ENCODE peak calls at places on chromosomes 5 and 9, in eight cellular contexts. One of them, this sample, is unnamed.
A peak's percentile ranks its signal among the peaks of the same experiment; 100 is the strongest.

GRCh38 chr5:124910354-124911016 is 164.0 kb upstream of the ZNF608 start:
- DNase-seq in H1: no peak
- DNase-seq in ovary: no peak
- DNase-seq in transverse colon: no peak
- DNase-seq in A549: no peak
- DNase-seq in esophagus muscularis mucosa: no peak
- DNase-seq in K562: no peak
- DNase-seq in stomach: no peak
- DNase-seq in this sample: no peak

GRCh38 chr5:53167836-53168235 is 58.3 kb upstream of the MOCS2 start:
- DNase-seq in H1: no peak
- DNase-seq in ovary: no peak
- DNase-seq in transverse colon: peak; percentile 31
- DNase-seq in A549: no peak
- DNase-seq in esophagus muscularis mucosa: no peak
- DNase-seq in K562: no peak
- DNase-seq in stomach: peak; percentile 26
- DNase-seq in this sample: peak; percentile 77

GRCh38 chr9:84062538-84062937 is 81.9 kb downstream of the RMI1 start:
- DNase-seq in H1: no peak
- DNase-seq in ovary: no peak
- DNase-seq in transverse colon: no peak
- DNase-seq in A549: no peak
- DNase-seq in esophagus muscularis mucosa: no peak
- DNase-seq in K562: no peak
- DNase-seq in stomach: no peak
- DNase-seq in this sample: no peak

GRCh38 chr9:6733831-6734230 is 23.9 kb upstream of the KDM4C start:
- DNase-seq in H1: no peak
- DNase-seq in ovary: no peak
- DNase-seq in transverse colon: no peak
- DNase-seq in A549: no peak
- DNase-seq in esophagus muscularis mucosa: no peak
- DNase-seq in K562: no peak
- DNase-seq in stomach: no peak
- DNase-seq in this sample: no peak

GRCh38 chr9:125842215-125842614 is 95.0 kb downstream of the PBX3 start:
- DNase-seq in H1: no peak
- DNase-seq in ovary: no peak
- DNase-seq in transverse colon: no peak
- DNase-seq in A549: no peak
- DNase-seq in esophagus muscularis mucosa: no peak
- DNase-seq in K562: no peak
- DNase-seq in stomach: no peak
- DNase-seq in this sample: no peak

GRCh38 chr5:89425062-89425461 is 542.1 kb upstream of the MEF2C start:
- DNase-seq in H1: no peak
- DNase-seq in ovary: no peak
- DNase-seq in transverse colon: no peak
- DNase-seq in A549: no peak
- DNase-seq in esophagus muscularis mucosa: no peak
- DNase-seq in K562: no peak
- DNase-seq in stomach: no peak
- DNase-seq in this sample: no peak

GRCh38 chr5:38835887-38836286 is 9.9 kb upstream of the OSMR start:
- DNase-seq in H1: no peak
- DNase-seq in ovary: no peak
- DNase-seq in transverse colon: no peak
- DNase-seq in A549: no peak
- DNase-seq in esophagus muscularis mucosa: no peak
- DNase-seq in K562: no peak
- DNase-seq in stomach: no peak
- DNase-seq in this sample: no peak

GRCh38 chr9:107487521-107488399 is 1.8 kb downstream of the KLF4 start:
- DNase-seq in H1: peak; percentile 84
- DNase-seq in ovary: peak; percentile 60
- DNase-seq in transverse colon: peak; percentile 73
- DNase-seq in A549: peak; percentile 33
- DNase-seq in esophagus muscularis mucosa: no peak
- DNase-seq in K562: no peak
- DNase-seq in stomach: peak; percentile 68
- DNase-seq in this sample: peak; percentile 36

GRCh38 chr5:179268966-179269693 is 76.1 kb downstream of the ADAMTS2 start:
- DNase-seq in H1: no peak
- DNase-seq in ovary: no peak
- DNase-seq in transverse colon: peak; percentile 1
- DNase-seq in A549: no peak
- DNase-seq in esophagus muscularis mucosa: no peak
- DNase-seq in K562: no peak
- DNase-seq in stomach: no peak
- DNase-seq in this sample: no peak

GRCh38 chr5:55427157-55427556 is 107.6 kb downstream of the PLPP1 start:
- DNase-seq in H1: no peak
- DNase-seq in ovary: no peak
- DNase-seq in transverse colon: no peak
- DNase-seq in A549: no peak
- DNase-seq in esophagus muscularis mucosa: no peak
- DNase-seq in K562: no peak
- DNase-seq in stomach: peak; percentile 60
- DNase-seq in this sample: no peak

GRCh38 chr9:113837349-113837748 is 38.8 kb upstream of the ZNF618 start:
- DNase-seq in H1: no peak
- DNase-seq in ovary: no peak
- DNase-seq in transverse colon: no peak
- DNase-seq in A549: no peak
- DNase-seq in esophagus muscularis mucosa: no peak
- DNase-seq in K562: no peak
- DNase-seq in stomach: no peak
- DNase-seq in this sample: no peak

GRCh38 chr5:121967187-121967586 is 5.4 kb downstream of the SRFBP1 start:
- DNase-seq in H1: no peak
- DNase-seq in ovary: no peak
- DNase-seq in transverse colon: no peak
- DNase-seq in A549: no peak
- DNase-seq in esophagus muscularis mucosa: no peak
- DNase-seq in K562: no peak
- DNase-seq in stomach: no peak
- DNase-seq in this sample: no peak

GRCh38 chr5:128684951-128685350 is 146.9 kb upstream of the FBN2 start:
- DNase-seq in H1: no peak
- DNase-seq in ovary: no peak
- DNase-seq in transverse colon: no peak
- DNase-seq in A549: no peak
- DNase-seq in esophagus muscularis mucosa: no peak
- DNase-seq in K562: no peak
- DNase-seq in stomach: no peak
- DNase-seq in this sample: no peak

DNA sequence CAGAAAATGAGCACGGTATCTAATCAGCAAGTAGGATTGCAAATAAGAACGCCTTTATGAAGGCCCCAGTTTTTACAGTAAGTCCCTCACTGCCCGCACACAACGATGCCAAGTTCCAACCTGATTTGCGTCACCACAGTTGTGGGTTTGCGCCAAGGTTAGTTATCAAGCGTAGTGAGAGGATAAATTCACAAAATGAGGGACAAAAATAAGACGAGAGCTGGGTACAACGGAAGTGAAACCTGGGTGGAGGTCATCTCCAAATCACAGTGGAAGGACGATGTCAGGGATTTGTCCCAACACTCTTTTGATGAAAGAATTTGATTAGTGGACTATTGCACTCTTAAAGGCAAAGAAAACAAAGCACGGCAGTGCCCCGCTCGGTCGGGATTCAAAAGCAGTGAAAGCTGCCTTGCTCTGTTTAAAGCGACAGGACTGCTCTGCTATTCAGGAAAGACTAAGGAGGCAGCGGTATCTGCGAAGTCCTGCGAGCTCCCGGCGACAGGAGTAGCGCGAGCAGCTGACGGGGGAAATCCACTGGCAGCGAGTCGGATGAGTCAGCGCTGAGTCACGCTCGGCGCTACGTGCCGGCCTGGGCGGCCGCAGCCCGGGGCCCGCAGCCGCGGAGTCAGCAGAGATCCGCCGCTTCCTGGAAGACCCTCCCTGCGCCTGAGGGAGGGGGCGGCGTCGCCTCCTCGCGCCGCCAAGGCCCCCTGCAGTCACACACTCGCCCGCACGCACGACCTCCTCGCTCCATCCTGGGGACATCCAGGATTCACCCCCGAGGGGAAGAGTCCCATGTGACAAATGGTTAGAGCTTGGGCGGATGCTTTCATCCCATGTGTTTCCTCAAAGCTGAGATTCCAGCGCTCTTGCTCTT is 102.8 kb downstream of the ARRDC3 start:
- DNase-seq in H1: peak; percentile 87
- DNase-seq in ovary: peak; percentile 93
- DNase-seq in transverse colon: peak; percentile 92
- DNase-seq in A549: peak; percentile 95
- DNase-seq in esophagus muscularis mucosa: peak; percentile 97
- DNase-seq in K562: peak; percentile 93
- DNase-seq in stomach: peak; percentile 92
- DNase-seq in this sample: peak; percentile 83
- TF ChIP-seq CTCF in H1: no peak
- TF ChIP-seq CTCF in ovary: no peak
- TF ChIP-seq CTCF in transverse colon: no peak
- TF ChIP-seq CTCF in A549: no peak
- TF ChIP-seq CTCF in esophagus muscularis mucosa: no peak
- TF ChIP-seq CTCF in K562: no peak
- TF ChIP-seq CTCF in stomach: no peak
- TF ChIP-seq CTCF in this sample: no peak

GRCh38 chr5:155482428-155482827 is 468.9 kb downstream of the KIF4B start:
- DNase-seq in H1: no peak
- DNase-seq in ovary: no peak
- DNase-seq in transverse colon: no peak
- DNase-seq in A549: no peak
- DNase-seq in esophagus muscularis mucosa: no peak
- DNase-seq in K562: no peak
- DNase-seq in stomach: no peak
- DNase-seq in this sample: no peak

GRCh38 chr5:155489949-155490348 is 476.4 kb downstream of the KIF4B start:
- DNase-seq in H1: no peak
- DNase-seq in ovary: no peak
- DNase-seq in transverse colon: no peak
- DNase-seq in A549: no peak
- DNase-seq in esophagus muscularis mucosa: no peak
- DNase-seq in K562: no peak
- DNase-seq in stomach: no peak
- DNase-seq in this sample: no peak

GRCh38 chr5:155481182-155481581 is 467.6 kb downstream of the KIF4B start:
- DNase-seq in H1: no peak
- DNase-seq in ovary: no peak
- DNase-seq in transverse colon: no peak
- DNase-seq in A549: no peak
- DNase-seq in esophagus muscularis mucosa: peak; percentile 37
- DNase-seq in K562: no peak
- DNase-seq in stomach: no peak
- DNase-seq in this sample: no peak

GRCh38 chr5:155480731-155481131 is 467.2 kb downstream of the KIF4B start:
- DNase-seq in H1: no peak
- DNase-seq in ovary: peak; percentile 18
- DNase-seq in transverse colon: no peak
- DNase-seq in A549: no peak
- DNase-seq in esophagus muscularis mucosa: peak; percentile 53
- DNase-seq in K562: no peak
- DNase-seq in stomach: no peak
- DNase-seq in this sample: no peak

DNA sequence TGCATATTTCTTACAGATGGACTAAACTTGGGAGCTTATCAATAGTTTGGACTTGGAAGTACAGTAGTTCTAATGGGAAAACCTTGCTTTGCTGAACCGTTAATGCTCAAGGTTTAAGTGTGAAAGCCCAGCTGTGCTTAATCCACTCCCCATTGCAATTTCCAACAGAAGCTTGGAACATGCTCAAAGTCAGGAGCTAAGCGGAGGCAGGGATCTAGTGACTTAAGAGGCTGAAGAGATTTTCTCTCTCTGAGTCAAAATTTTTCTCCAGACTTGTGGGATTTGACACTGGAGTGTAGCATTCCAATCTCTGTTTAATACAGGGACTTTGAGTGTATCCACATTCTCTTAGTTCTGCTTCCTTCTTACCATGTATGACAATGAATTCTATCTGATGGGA is 471.8 kb downstream of the KIF4B start:
- DNase-seq in H1: no peak
- DNase-seq in ovary: peak; percentile 16
- DNase-seq in transverse colon: no peak
- DNase-seq in A549: no peak
- DNase-seq in esophagus muscularis mucosa: no peak
- DNase-seq in K562: no peak
- DNase-seq in stomach: no peak
- DNase-seq in this sample: no peak
- H3K4me3 ChIP-seq in H1: no peak overlapping the region
- H3K4me3 ChIP-seq in ovary: no peak overlapping the region
- H3K4me3 ChIP-seq in transverse colon: no peak overlapping the region
- H3K4me3 ChIP-seq in A549: no peak overlapping the region
- H3K4me3 ChIP-seq in esophagus muscularis mucosa: no peak overlapping the region
- H3K4me3 ChIP-seq in K562: no peak overlapping the region
- H3K4me3 ChIP-seq in stomach: no peak overlapping the region
- H3K4me3 ChIP-seq in this sample: no peak overlapping the region

GRCh38 chr5:107919969-107920368 is 249.2 kb upstream of the EFNA5 start:
- DNase-seq in H1: no peak
- DNase-seq in ovary: no peak
- DNase-seq in transverse colon: no peak
- DNase-seq in A549: no peak
- DNase-seq in esophagus muscularis mucosa: no peak
- DNase-seq in K562: no peak
- DNase-seq in stomach: no peak
- DNase-seq in this sample: no peak
- TF ChIP-seq EP300 in H1: no peak
- TF ChIP-seq EP300 in ovary: no peak
- TF ChIP-seq EP300 in transverse colon: no peak
- TF ChIP-seq EP300 in A549: no peak
- TF ChIP-seq EP300 in esophagus muscularis mucosa: no peak
- TF ChIP-seq EP300 in K562: no peak
- TF ChIP-seq EP300 in stomach: no peak
- TF ChIP-seq EP300 in this sample: no peak

DNA sequence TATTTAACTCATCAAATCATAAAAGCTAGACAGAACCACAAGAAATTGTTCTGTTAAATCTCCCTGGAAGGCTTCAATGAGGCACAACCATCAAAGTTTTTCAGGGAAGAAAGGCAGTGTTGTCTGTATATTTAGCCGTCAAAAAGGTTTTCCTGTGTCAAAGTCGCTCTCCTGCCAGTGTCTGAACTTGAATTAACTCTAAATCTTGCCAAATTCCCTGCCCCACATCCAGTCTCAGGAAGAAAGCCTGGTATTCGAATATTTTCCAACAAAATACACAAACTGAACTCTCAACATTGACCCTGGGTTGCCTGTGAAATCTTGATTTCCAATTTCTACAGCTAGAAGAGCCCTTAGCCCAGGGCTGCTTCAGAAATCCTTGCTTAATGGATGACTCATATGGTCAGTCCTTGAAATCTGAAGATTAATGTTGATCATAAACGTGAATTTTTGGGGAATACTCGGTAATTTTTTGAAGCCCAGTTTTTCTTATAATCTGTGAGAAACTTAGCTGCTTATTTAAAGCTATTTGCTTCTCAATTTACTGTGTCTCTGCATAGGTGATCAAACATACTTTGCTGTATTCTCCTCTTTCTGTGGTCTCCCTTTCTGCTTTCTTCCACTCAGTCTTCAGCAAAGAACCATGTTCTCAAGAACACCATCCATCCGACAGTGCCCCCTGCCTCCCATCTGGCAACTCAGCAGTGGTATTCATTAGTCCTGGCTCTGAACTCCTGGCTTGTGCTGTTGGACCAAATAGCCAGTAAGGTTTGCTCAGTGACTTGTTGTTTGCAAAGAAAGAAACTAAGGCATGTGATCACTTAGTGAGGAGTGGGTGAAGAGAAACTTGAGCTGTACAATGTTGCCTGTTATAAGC is 58.9 kb downstream of the NREP start:
- DNase-seq in H1: no peak
- DNase-seq in ovary: no peak
- DNase-seq in transverse colon: no peak
- DNase-seq in A549: no peak
- DNase-seq in esophagus muscularis mucosa: no peak
- DNase-seq in K562: no peak
- DNase-seq in stomach: no peak
- DNase-seq in this sample: no peak
- TF ChIP-seq CTCF in H1: peak; percentile 57
- TF ChIP-seq CTCF in ovary: no peak
- TF ChIP-seq CTCF in transverse colon: no peak
- TF ChIP-seq CTCF in A549: no peak
- TF ChIP-seq CTCF in esophagus muscularis mucosa: no peak
- TF ChIP-seq CTCF in K562: no peak
- TF ChIP-seq CTCF in stomach: no peak
- TF ChIP-seq CTCF in this sample: no peak